ENCODE peak calls at places on chromosomes 11 and 22, in four cellular contexts. V, O, Q and H are unnamed samples.

GRCh38 chr11:3178349-3178748 is 13.2 kb upstream of the OSBPL5 start:
- DNase-seq in O (no peak), Q (no peak), V (no peak), H (no peak)

GRCh38 chr22:33873186-33873585 is 47.1 kb downstream of the LARGE1 start:
- DNase-seq in O (no peak), Q (no peak), V (no peak), H (no peak)

GRCh38 chr22:43826142-43827093 is 14.3 kb upstream of the EFCAB6 start:
- DNase-seq in Q (no peak), O (no peak), V (no peak), H (no peak)

GRCh38 chr11:47269002-47269828 is 718 bp upstream of the MADD start:
- DNase-seq in V (no peak), O (peak; percentile 94), Q (peak; percentile 90), H (peak; percentile 47)

GRCh38 chr11:112735470-112735869 is 225.8 kb upstream of the NCAM1 start:
- DNase-seq in V (no peak), Q (no peak), O (no peak), H (no peak)

GRCh38 chr11:14094481-14095037 is 132.0 kb downstream of the SPON1 start:
- DNase-seq in O (no peak), V (no peak), Q (no peak), H (no peak)

GRCh38 chr11:63769044-63769718 is 606 bp upstream of the ZFTA start:
- DNase-seq in V (no peak), O (no peak), Q (peak; percentile 87), H (no peak)

GRCh38 chr22:20509344-20510047 is 2.1 kb downstream of the MED15 start:
- DNase-seq in O (peak; percentile 84), Q (peak; percentile 86), V (no peak), H (no peak)

GRCh38 chr22:18088825-18089568 is 11.2 kb downstream of the PEX26 start:
- DNase-seq in O (peak; percentile 56), V (peak; percentile 76), Q (no peak), H (no peak)

GRCh38 chr11:221998-222789 is 13.9 kb downstream of the SIRT3 start:
- DNase-seq in Q (no peak), O (no peak), V (no peak), H (no peak)

GRCh38 chr11:125517116-125517804 is 21.2 kb upstream of the FEZ1 start:
- DNase-seq in O (no peak), V (no peak), Q (peak; percentile 47), H (no peak)

DNA sequence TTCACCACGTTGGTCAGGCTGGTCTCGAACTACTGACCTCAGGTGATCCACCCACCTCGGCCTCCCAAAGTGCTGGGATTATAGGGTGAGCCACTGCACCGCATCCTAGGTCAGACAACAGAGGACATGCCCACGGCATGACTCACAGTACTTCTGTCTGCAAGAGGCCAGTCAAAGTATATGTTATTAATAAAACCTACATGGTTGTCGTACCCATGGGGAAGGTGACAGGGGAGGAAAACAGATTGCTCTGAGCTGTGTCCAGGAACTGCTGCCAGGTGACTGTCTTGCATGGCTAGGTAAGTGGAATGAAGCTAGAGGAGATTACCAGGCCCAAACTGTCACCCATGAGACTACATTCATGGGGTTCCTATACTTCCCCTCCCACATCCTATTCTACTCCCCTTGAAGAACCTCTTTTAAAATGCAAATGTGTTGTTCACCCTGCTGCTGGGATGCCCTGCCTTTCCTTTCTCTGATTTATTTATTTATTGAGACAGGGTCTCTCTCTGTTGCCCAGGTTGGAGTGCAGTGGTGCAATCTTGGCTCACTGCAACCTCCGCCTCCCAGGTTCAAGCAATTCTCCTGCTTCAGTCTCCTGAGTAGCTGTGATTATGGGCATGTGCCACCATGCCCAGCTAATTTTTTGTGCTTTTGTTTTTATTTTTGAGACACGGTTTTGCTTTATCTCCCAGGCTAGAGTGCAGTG is 2.0 kb upstream of the NLRX1 start:
- DNase-seq in O (peak; percentile 44), V (no peak), Q (no peak), H (no peak)
- TF ChIP-seq ATF3 in O (no peak), V (no peak), Q (no peak), H (no peak)

GRCh38 chr11:102534261-102534872 is 3.8 kb upstream of the MMP7 start:
- DNase-seq in V (no peak), Q (no peak), O (peak; percentile 12), H (no peak)
- TF ChIP-seq CTCF in V (peak; percentile 41), Q (peak; percentile 34), O (peak; percentile 53), H (peak; percentile 44)

GRCh38 chr22:25655536-25655935 is 86.5 kb upstream of the MYO18B start:
- DNase-seq in Q (no peak), O (no peak), V (no peak), H (no peak)

GRCh38 chr22:25651332-25651731 is 86.9 kb downstream of the GRK3 start:
- DNase-seq in Q (no peak), O (no peak), V (no peak), H (no peak)

GRCh38 chr22:25645964-25646363 is 81.5 kb downstream of the GRK3 start:
- DNase-seq in V (no peak), O (no peak), Q (no peak), H (no peak)

GRCh38 chr22:25645266-25645665 is 80.8 kb downstream of the GRK3 start:
- DNase-seq in V (no peak), Q (no peak), O (no peak), H (no peak)

DNA sequence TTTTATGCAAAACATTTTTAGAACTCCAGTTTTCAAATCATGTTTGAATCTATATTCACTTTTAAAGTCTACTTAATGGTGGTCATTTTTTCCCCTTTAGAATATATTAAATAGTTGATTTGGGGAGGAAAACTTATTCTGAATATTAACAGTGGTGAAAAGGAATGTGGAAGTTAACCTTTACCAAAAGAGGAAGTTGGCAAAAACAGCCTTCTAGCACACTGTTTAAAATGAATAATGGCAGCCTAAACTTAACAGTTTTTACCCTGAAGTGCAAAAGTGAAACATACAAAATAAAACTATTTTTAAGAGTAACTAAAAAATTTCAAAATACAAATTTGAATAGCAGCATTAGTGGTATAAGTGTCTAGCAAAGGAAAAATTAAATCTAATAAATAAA is 86.4 kb downstream of the GRK3 start:
- DNase-seq in Q (no peak), V (peak; percentile 24), O (no peak), H (no peak)
- TF ChIP-seq ZBTB33 in Q (no peak), V (no peak), O (no peak), H (no peak)

GRCh38 chr22:23058481-23059336 is 11.6 kb upstream of the GNAZ start:
- DNase-seq in V (no peak), O (no peak), Q (no peak), H (no peak)

GRCh38 chr22:23062616-23063538 is 7.4 kb upstream of the GNAZ start:
- DNase-seq in Q (no peak), O (no peak), V (no peak), H (no peak)

GRCh38 chr22:23061471-23062280 is 8.6 kb upstream of the GNAZ start:
- DNase-seq in V (no peak), Q (no peak), O (no peak), H (no peak)

GRCh38 chr22:23058063-23058462 is 12.3 kb upstream of the GNAZ start:
- DNase-seq in O (no peak), V (no peak), Q (no peak), H (no peak)

GRCh38 chr22:23060612-23061400 is 9.5 kb upstream of the GNAZ start:
- DNase-seq in V (no peak), Q (no peak), O (no peak), H (no peak)
- TF ChIP-seq ATF3 in V (no peak), Q (no peak), O (no peak), H (no peak)

GRCh38 chr22:22463855-22464540 is 44.5 kb downstream of the ZNF280B start:
- DNase-seq in V (no peak), Q (peak; percentile 99), O (peak; percentile 62), H (peak; percentile 51)
- TF ChIP-seq CTCF in V (peak; percentile 63), Q (peak; percentile 100), O (peak; percentile 84), H (peak; percentile 59)

GRCh38 chr22:32323513-32324164 is 34.0 kb upstream of the RFPL3 start:
- DNase-seq in Q (no peak), V (no peak), O (no peak), H (no peak)
- TF ChIP-seq ZBTB33 in Q (no peak), V (no peak), O (no peak), H (no peak)

DNA sequence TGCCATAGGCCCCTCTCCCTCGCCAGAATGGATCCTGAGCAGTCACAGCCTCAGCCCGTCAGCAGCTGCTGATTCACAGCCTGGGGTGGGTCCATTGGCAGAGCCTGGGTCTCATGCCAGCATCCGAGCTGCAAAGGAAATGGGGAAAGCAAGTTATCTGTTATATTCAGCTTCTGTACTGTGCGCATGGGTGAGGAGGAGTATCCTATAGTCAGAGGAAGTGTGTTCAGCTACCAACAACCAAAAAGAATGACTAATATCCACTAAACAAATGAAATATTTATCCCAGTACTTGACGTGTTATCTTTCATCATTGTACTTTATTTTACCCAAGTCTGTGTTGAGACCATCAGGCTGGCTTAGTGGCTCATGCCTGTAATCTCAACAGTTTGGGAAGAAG is 119.7 kb downstream of the RCN1 start:
- DNase-seq in Q (no peak), O (no peak), V (no peak), H (no peak)
- TF ChIP-seq ATF3 in Q (no peak), O (no peak), V (no peak), H (no peak)